ENCODE peak calls at places on chromosomes 13 and 19, in five cellular contexts. P is A549; L is amniotic epithelial cell; S is kidney; M is stimulated activated CD8-positive, alpha-beta memory T cell treated with anti-CD3 and anti-CD28 coated beads, Interleukin-2, amount 100 ng/mL, for 48 hours. G is an unnamed sample.

GRCh38 chr13:111281751-111282311 is 38.6 kb upstream of the TEX29 start:
- DNase-seq in P (no peak), L (peak), S (no peak), M (no peak), G (no peak)

GRCh38 chr19:48608798-48609263 is 2.3 kb downstream of the SPACA4 start:
- DNase-seq in P (peak), L (peak), S (no peak), M (no peak), G (no peak)

GRCh38 chr13:75725784-75726183 is 89.7 kb downstream of the LMO7 start:
- DNase-seq in P (no peak), L (no peak), S (no peak), M (no peak), G (no peak)

GRCh38 chr13:46716821-46717220 is 80.1 kb downstream of the ESD start:
- DNase-seq in P (no peak), L (peak), S (no peak), M (no peak), G (no peak)

GRCh38 chr13:51192348-51192747 is 29.9 kb upstream of the FAM124A start:
- DNase-seq in P (no peak), L (no peak), S (no peak), M (no peak), G (peak)

GRCh38 chr13:99626461-99627082 is 125.3 kb downstream of the TM9SF2 start:
- DNase-seq in P (no peak), L (peak), S (no peak), M (no peak), G (no peak)

GRCh38 chr19:20250627-20251026 is 83.6 kb downstream of the ZNF486 start:
- DNase-seq in P (no peak), L (no peak), S (no peak), M (no peak), G (no peak)

GRCh38 chr19:41784337-41785239 is 11.8 kb upstream of the CEACAM3 start:
- DNase-seq in P (no peak), L (no peak), S (no peak), M (no peak), G (no peak)

GRCh38 chr13:59690857-59691500 is 472.7 kb downstream of the DIAPH3 start:
- DNase-seq in P (no peak), L (peak), S (no peak), M (no peak), G (no peak)

GRCh38 chr19:1672769-1673644 is 20.6 kb upstream of the TCF3 start:
- DNase-seq in P (no peak), L (no peak), S (peak), M (no peak), G (no peak)

GRCh38 chr13:53200498-53201453 is 172.2 kb downstream of the OLFM4 start:
- DNase-seq in P (no peak), L (no peak), S (peak), M (no peak), G (no peak)

GRCh38 chr19:30001794-30002193 is 59.8 kb downstream of the URI1 start:
- DNase-seq in P (no peak), L (peak), S (no peak), M (no peak), G (no peak)

GRCh38 chr13:101289764-101290163 is 126.5 kb downstream of the NALCN start:
- DNase-seq in P (no peak), L (peak), S (no peak), M (no peak), G (peak)

GRCh38 chr13:98930014-98930625 is 47.7 kb downstream of the DOCK9 start:
- DNase-seq in P (no peak), L (no peak), S (no peak), M (no peak), G (no peak)

GRCh38 chr19:49106648-49107135 is 7.5 kb upstream of the LIN7B start:
- DNase-seq in P (peak), L (peak), S (no peak), M (peak), G (peak)